ENCODE peak calls at places on chromosomes 11 and 22, in seven cellular contexts. P is gastrocnemius medialis; E is fibroblast of lung; L is CD4-positive, alpha-beta T cell; Y is cardiac muscle cell; M is thyroid gland; H is progenitor cell of endocrine pancreas. Z is an unnamed sample.
A peak's percentile ranks its signal among the peaks of the same experiment; 100 is the strongest.

GRCh38 chr11:86039094-86039493 is 29.8 kb downstream of the PICALM start:
- DNase-seq in L (no peak), P (peak; percentile 56), H (no peak), E (no peak), M (no peak), Y (no peak), Z (no peak)

GRCh38 chr11:76614471-76615183 is 55.9 kb downstream of the LRRC32 start:
- DNase-seq in M (no peak), H (no peak), Y (peak; percentile 55), L (no peak), P (no peak), E (peak; percentile 34), Z (peak; percentile 28)

GRCh38 chr11:17343907-17344306 is 7.7 kb upstream of the NCR3LG1 start:
- DNase-seq in E (peak; percentile 91), P (no peak), L (no peak), H (no peak), Y (peak; percentile 85), M (no peak), Z (peak; percentile 44)

GRCh38 chr11:17927643-17928343 is 85.1 kb downstream of the SERGEF start:
- DNase-seq in P (peak; percentile 19), E (no peak), H (no peak), Y (peak; percentile 40), M (peak; percentile 37), L (no peak), Z (no peak)

GRCh38 chr11:35364101-35364780 is 55.1 kb downstream of the SLC1A2 start:
- DNase-seq in E (peak; percentile 94), P (peak; percentile 89), M (peak; percentile 76), Y (peak; percentile 93), L (no peak), H (no peak), Z (peak; percentile 85)

GRCh38 chr11:3674189-3674588 is 3.0 kb upstream of the CHRNA10 start:
- DNase-seq in H (no peak), Y (no peak), P (no peak), E (peak; percentile 92), L (no peak), M (no peak), Z (peak; percentile 71)

GRCh38 chr11:8059571-8060011 is 21.4 kb upstream of the TUB start:
- DNase-seq in E (no peak), H (no peak), P (no peak), M (peak; percentile 81), L (no peak), Y (no peak), Z (no peak)

GRCh38 chr11:123328281-123328680 is 101.8 kb upstream of the GRAMD1B start:
- DNase-seq in Y (no peak), E (no peak), H (no peak), M (no peak), P (no peak), L (no peak), Z (no peak)

GRCh38 chr11:45217991-45218390 is 68.2 kb downstream of the SYT13 start:
- DNase-seq in P (no peak), M (no peak), Y (no peak), H (no peak), L (no peak), E (peak; percentile 47), Z (no peak)

GRCh38 chr22:50170453-50171318 is at the start of gene PANX2:
- DNase-seq in Y (peak; percentile 27), L (no peak), H (no peak), E (peak; percentile 19), M (peak; percentile 36), P (no peak), Z (no peak)

GRCh38 chr11:70880416-70880815 is 372.0 kb downstream of the SHANK2 start:
- DNase-seq in H (no peak), L (no peak), M (no peak), P (no peak), E (no peak), Y (no peak), Z (no peak)

GRCh38 chr11:111777094-111778046 is 11.2 kb upstream of the PPP2R1B start:
- DNase-seq in H (no peak), P (no peak), Y (peak; percentile 89), E (peak; percentile 67), M (peak; percentile 11), L (no peak), Z (peak; percentile 65)

GRCh38 chr11:47592970-47593369 is 1.2 kb downstream of the C1QTNF4 start:
- DNase-seq in L (no peak), Y (no peak), E (no peak), M (no peak), P (no peak), H (no peak), Z (no peak)

GRCh38 chr22:32623943-32624342 is 149.3 kb downstream of the FBXO7 start:
- DNase-seq in L (no peak), P (peak; percentile 47), Y (peak; percentile 92), E (peak; percentile 86), M (peak; percentile 59), H (no peak), Z (peak; percentile 23)

GRCh38 chr11:8097926-8098325 is 16.9 kb downstream of the TUB start:
- DNase-seq in M (no peak), L (no peak), E (no peak), Y (no peak), P (no peak), H (no peak), Z (no peak)

DNA sequence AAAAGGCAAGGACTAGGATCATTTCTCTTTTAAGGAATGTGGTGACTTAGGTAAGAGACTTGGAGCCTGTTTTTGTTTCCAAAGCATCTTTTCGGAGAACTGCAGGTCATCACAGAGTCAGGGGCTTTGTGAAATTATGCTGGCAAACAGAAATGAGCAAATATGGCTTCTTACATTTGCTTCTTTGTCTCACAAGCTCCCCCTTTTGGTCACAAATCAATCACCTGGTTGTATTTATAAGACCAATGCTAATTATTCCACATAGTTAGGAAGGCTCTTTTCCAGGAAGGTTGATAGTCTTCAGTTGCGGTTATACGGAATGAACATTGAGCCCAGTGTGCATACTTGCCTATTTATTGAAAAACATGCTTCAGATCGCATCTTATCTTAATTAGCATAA is 34.6 kb upstream of the CEP126 start:
- DNase-seq in E (peak; percentile 78), H (no peak), Y (peak; percentile 83), M (no peak), P (no peak), L (no peak), Z (peak; percentile 65)
- TF ChIP-seq CTCF in E (peak; percentile 63), H (peak; percentile 41), Y (peak; percentile 63), M (no peak), P (no peak), L (no peak), Z (peak; percentile 54)

GRCh38 chr11:27528711-27529110 is 22.1 kb upstream of the LIN7C start:
- DNase-seq in H (no peak), M (no peak), E (no peak), P (no peak), L (no peak), Y (no peak), Z (no peak)
- TF ChIP-seq CTCF in H (no peak), M (no peak), E (no peak), P (no peak), L (no peak), Y (peak; percentile 11), Z (no peak)

DNA sequence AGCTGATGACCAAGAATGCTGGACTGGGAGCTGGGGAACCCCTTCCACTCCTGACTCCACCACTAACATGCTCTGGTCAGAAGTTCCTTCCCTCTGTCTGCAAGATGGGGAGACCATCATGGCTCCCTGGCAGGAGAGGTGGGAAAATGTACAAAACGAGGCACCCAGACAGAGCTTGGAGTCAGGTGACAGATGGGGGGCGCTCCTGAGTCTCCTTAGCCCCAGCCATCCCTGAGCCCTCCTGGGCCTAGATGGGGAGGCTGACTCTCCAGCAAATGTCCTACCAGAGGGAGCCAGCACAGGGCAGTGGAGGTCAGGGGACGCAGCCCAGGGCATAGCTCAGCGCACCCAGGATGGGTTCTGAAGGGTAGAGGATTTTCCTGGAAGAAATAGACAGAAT is 20.0 kb downstream of the KCNJ4 start:
- DNase-seq in H (no peak), P (no peak), Y (no peak), E (no peak), L (no peak), M (no peak), Z (no peak)
- TF ChIP-seq CTCF in H (no peak), P (no peak), Y (no peak), E (no peak), L (no peak), M (no peak), Z (no peak)

DNA sequence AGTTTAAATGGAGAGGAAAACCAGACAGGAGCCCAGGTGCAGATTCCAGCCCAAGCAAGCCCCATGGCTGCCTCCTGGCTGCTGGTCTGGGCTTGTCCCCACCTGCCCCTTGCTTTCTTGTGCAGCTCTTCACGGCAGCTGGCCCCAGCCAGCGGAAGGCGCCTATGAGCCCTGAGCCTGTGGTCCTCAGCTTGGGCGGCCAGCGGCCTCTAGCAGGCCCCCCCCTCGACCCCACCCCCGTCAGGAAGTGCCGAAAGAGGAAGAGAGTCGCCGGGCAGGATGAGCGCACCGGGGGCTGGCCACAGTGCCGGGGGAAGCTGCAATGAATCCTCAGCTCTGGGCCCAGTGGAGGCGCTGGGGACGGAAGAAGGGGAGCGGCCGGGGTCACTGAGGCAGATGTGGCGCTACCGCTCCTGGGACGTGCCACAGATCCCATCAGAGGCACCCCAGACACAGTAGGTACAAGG is 2.1 kb upstream of the DGKZ start:
- DNase-seq in H (no peak), M (no peak), P (no peak), L (no peak), E (no peak), Y (no peak), Z (no peak)
- TF ChIP-seq CTCF in H (no peak), M (no peak), P (no peak), L (no peak), E (no peak), Y (no peak), Z (no peak)

DNA sequence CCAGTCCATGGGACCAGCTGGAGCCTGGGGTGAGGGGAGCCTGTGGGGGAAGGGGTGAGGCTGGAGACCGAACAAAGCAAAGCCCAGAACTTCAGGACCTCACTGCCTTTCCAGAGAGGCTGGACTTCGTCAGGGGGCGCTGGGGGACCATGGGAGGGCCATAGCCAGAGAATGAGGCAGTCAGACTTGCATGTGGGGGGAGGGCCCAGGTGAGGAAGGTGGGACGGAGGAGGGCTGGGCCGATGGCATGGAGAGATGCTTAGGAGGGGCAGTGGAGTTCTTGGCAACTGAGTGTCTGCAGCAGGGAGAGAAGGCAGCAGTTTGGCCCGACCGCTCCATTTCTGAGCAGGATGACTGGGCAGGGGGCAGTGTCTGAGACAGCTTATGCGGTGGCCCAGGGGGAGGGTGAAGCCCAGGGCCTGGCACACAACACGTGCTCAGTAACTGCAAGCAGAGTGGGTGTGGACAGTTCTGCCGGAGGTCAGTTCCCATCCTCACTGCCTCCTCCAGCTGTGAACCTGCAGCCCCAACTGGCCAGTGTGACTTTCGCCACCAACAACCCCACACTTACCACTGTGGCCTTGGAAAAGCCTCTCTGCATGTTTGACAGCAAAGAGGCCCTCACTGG is 796 bp downstream of the UPK3A start:
- DNase-seq in P (no peak), M (peak; percentile 9), E (no peak), L (no peak), H (peak; percentile 25), Y (no peak), Z (no peak)
- TF ChIP-seq CTCF in P (no peak), M (no peak), E (no peak), L (no peak), H (no peak), Y (no peak), Z (peak; percentile 13)

GRCh38 chr11:46541593-46542371 is 52.0 kb downstream of the AMBRA1 start:
- DNase-seq in M (peak; percentile 89), P (peak; percentile 60), L (no peak), E (no peak), Y (no peak), H (no peak), Z (no peak)
- TF ChIP-seq CTCF in M (no peak), P (no peak), L (no peak), E (no peak), Y (no peak), H (no peak), Z (no peak)

Z was measured in astrocyte of the cerebellum.